ENCODE peak calls at places on chromosomes 12 and 14, in five cellular contexts. W, T, O, F and A are unnamed samples.

GRCh38 chr14:90698379-90698869 is 117.8 kb downstream of the TTC7B start:
- DNase-seq in W (peak), T (peak), O (no peak), F (no peak), A (no peak)

GRCh38 chr14:100193417-100194357 is 34.2 kb upstream of the DEGS2 start:
- DNase-seq in W (no peak), T (no peak), O (no peak), F (no peak), A (peak)

GRCh38 chr12:15708396-15709070 is 80.7 kb downstream of the EPS8 start:
- DNase-seq in W (no peak), T (no peak), O (no peak), F (no peak), A (no peak)

GRCh38 chr14:81765654-81766275 is 232.1 kb upstream of the SEL1L start:
- DNase-seq in W (no peak), T (no peak), O (no peak), F (no peak), A (no peak)

GRCh38 chr12:100058482-100059029 is 73.8 kb upstream of the ANKS1B start:
- DNase-seq in W (peak), T (peak), O (no peak), F (no peak), A (peak)

GRCh38 chr14:55691659-55692058 is 111.7 kb downstream of the KTN1 start:
- DNase-seq in W (no peak), T (no peak), O (no peak), F (no peak), A (no peak)

GRCh38 chr14:93926209-93926872 is 803 bp upstream of the FAM181A start:
- DNase-seq in W (no peak), T (no peak), O (no peak), F (no peak), A (no peak)

GRCh38 chr14:35331605-35332516 is 39.7 kb downstream of the PSMA6 start:
- DNase-seq in W (peak), T (peak), O (no peak), F (peak), A (peak)

GRCh38 chr12:6950944-6951540 is at the start of gene PTPN6:
- DNase-seq in W (no peak), T (no peak), O (peak), F (no peak), A (no peak)

GRCh38 chr12:50394469-50395029 is 1.9 kb downstream of the FAM186A start:
- DNase-seq in W (no peak), T (peak), O (no peak), F (no peak), A (no peak)

GRCh38 chr14:56199095-56199975 is 81.1 kb downstream of the PELI2 start:
- DNase-seq in W (peak), T (peak), O (no peak), F (no peak), A (peak)

GRCh38 chr12:122001379-122002209 is 20.1 kb upstream of the BCL7A start:
- DNase-seq in W (no peak), T (no peak), O (no peak), F (no peak), A (peak)

GRCh38 chr12:14958361-14959125 is 2.9 kb downstream of the ARHGDIB start:
- DNase-seq in W (no peak), T (no peak), O (no peak), F (no peak), A (no peak)

GRCh38 chr14:57974896-57975295 is 109.0 kb upstream of the SLC35F4 start:
- DNase-seq in W (no peak), T (peak), O (no peak), F (no peak), A (peak)

GRCh38 chr12:131047789-131048610 is 94.3 kb downstream of the ADGRD1 start:
- DNase-seq in W (no peak), T (no peak), O (no peak), F (no peak), A (no peak)

GRCh38 chr12:99131761-99132199 is 486.7 kb downstream of the APAF1 start:
- DNase-seq in W (no peak), T (no peak), O (no peak), F (no peak), A (no peak)

GRCh38 chr14:51023964-51024363 is 70.9 kb downstream of the TRIM9 start:
- DNase-seq in W (no peak), T (no peak), O (no peak), F (no peak), A (no peak)

GRCh38 chr12:106645465-106646330 is 62.9 kb downstream of the RFX4 start:
- DNase-seq in W (no peak), T (no peak), O (no peak), F (no peak), A (no peak)

GRCh38 chr12:42798811-42799438 is 209.4 kb upstream of the PRICKLE1 start:
- DNase-seq in W (peak), T (peak), O (no peak), F (no peak), A (peak)

GRCh38 chr14:74324945-74325361 is 22.2 kb upstream of the ABCD4 start:
- DNase-seq in W (peak), T (peak), O (no peak), F (no peak), A (peak)

GRCh38 chr12:108310489-108310888 is 28.6 kb downstream of the CMKLR1 start:
- DNase-seq in W (no peak), T (no peak), O (no peak), F (no peak), A (no peak)

GRCh38 chr12:122460641-122461040 is 38.2 kb upstream of the CLIP1 start:
- DNase-seq in W (no peak), T (no peak), O (no peak), F (no peak), A (no peak)

GRCh38 chr12:104578453-104578852 is 121.7 kb downstream of the CHST11 start:
- DNase-seq in W (peak), T (peak), O (no peak), F (no peak), A (peak)

GRCh38 chr12:131944601-131945251 is 5.0 kb upstream of the EP400 start:
- DNase-seq in W (no peak), T (no peak), O (peak), F (no peak), A (no peak)

GRCh38 chr12:52295663-52296062 is 4.3 kb upstream of the KRT81 start:
- DNase-seq in W (no peak), T (no peak), O (peak), F (no peak), A (peak)

GRCh38 chr14:36553650-36554260 is 28.7 kb downstream of the NKX2-8 start:
- DNase-seq in W (peak), T (peak), O (no peak), F (no peak), A (peak)

GRCh38 chr12:122788387-122788786 is 14.0 kb downstream of the CCDC62 start:
- DNase-seq in W (peak), T (peak), O (no peak), F (no peak), A (peak)

GRCh38 chr14:31229638-31230229 is 22.1 kb upstream of the HECTD1 start:
- DNase-seq in W (peak), T (peak), O (no peak), F (no peak), A (peak)